ENCODE peak calls at places on chromosomes 7 and 10, in four cellular contexts. A is K562, P is right atrium auricular region, L is pancreas. M is an unnamed sample.

GRCh38 chr7:20785211-20786048 is 1.3 kb downstream of the SP8 start:
- DNase-seq in A (no peak), P (no peak), L (peak; percentile 70), M (no peak)

GRCh38 chr7:41891967-41892755 is 189.3 kb upstream of the INHBA start:
- DNase-seq in L (no peak), P (no peak), A (peak; percentile 21), M (no peak)

GRCh38 chr10:28796606-28797512 is 119.5 kb downstream of the BAMBI start:
- DNase-seq in P (peak; percentile 93), A (peak; percentile 91), L (no peak), M (no peak)

GRCh38 chr10:82277591-82277990 is 402.6 kb downstream of the NRG3 start:
- DNase-seq in P (no peak), L (no peak), A (no peak), M (no peak)

GRCh38 chr7:31308642-31309041 is 31.9 kb downstream of the NEUROD6 start:
- DNase-seq in A (no peak), L (no peak), P (no peak), M (no peak)

GRCh38 chr7:52940511-52940910 is 94.9 kb upstream of the POM121L12 start:
- DNase-seq in L (no peak), P (no peak), A (no peak), M (no peak)

GRCh38 chr10:73771722-73772279 is 10.0 kb upstream of the CHCHD1 start:
- DNase-seq in L (no peak), P (peak; percentile 91), A (peak; percentile 93), M (peak; percentile 95)

GRCh38 chr7:11709240-11709639 is 122.8 kb downstream of the THSD7A start:
- DNase-seq in L (no peak), P (no peak), A (no peak), M (no peak)

GRCh38 chr7:73708961-73709360 is 10.5 kb downstream of the STX1A start:
- DNase-seq in L (no peak), P (no peak), A (no peak), M (no peak)

GRCh38 chr7:1101580-1102431 is 13.9 kb downstream of the GPER1 start:
- DNase-seq in P (no peak), A (no peak), L (peak; percentile 74), M (no peak)

GRCh38 chr7:105688617-105689016 is 107.3 kb upstream of the EFCAB10 start:
- DNase-seq in L (no peak), P (no peak), A (no peak), M (no peak)

GRCh38 chr7:50851891-50852290 is 69.2 kb upstream of the GRB10 start:
- DNase-seq in L (no peak), A (no peak), P (no peak), M (no peak)

GRCh38 chr10:122537545-122537944 is 23.0 kb upstream of the DMBT1 start:
- DNase-seq in A (no peak), L (no peak), P (no peak), M (no peak)

GRCh38 chr7:96219382-96220130 is 102.3 kb downstream of the SLC25A13 start:
- DNase-seq in A (no peak), L (no peak), P (no peak), M (no peak)

GRCh38 chr10:129764011-129764900 is 199.8 kb downstream of the EBF3 start:
- DNase-seq in L (no peak), A (no peak), P (peak; percentile 23), M (peak; percentile 34)

DNA sequence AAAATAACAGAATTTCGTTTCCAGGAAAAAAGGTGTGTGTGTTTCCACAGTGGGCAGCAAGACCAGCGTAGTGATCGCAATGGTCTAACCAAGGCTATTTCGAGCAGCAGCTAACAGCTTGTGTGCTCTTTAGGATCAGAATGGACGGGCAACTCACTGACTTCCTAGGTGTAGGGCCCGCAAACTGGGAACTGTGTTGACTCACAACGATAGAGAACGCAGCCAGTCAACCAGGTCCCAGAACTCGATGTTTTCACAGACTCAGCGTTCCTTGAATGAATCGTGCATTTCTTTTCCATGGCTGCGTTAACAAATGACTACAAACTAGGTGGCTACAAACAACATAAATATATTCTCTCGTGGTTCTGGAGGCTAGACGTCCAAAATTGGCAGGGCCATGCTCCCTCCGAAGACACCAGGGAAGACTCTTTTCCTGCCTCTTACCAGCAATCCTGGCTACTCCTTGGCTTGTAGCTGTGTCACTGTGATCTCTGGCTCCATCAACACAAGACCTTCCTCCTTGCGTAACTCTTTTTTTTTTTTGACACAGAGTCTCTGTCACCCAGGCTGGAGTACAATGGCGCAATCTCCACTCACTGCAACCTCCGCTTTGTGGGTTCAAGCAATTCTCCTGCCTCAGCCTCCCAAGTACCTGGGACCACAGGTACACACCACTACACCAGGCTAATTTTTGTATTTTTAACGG is 39.1 kb downstream of the PODXL start:
- DNase-seq in A (no peak), P (no peak), L (no peak), M (no peak)
- H3K4me1 ChIP-seq in A (no peaks in the 10 kb centered on the region), P (peaks cover 45% of the 10 kb centered on the region), L (peaks cover 34% of the 10 kb centered on the region), M (peaks cover 29% of the 10 kb centered on the region)

GRCh38 chr10:72069751-72070501 is 18.4 kb downstream of the SPOCK2 start:
- DNase-seq in A (peak; percentile 49), P (no peak), L (no peak), M (no peak)
- TF ChIP-seq CTCF in A (peak; percentile 68), P (no peak), L (no peak), M (no peak)

DNA sequence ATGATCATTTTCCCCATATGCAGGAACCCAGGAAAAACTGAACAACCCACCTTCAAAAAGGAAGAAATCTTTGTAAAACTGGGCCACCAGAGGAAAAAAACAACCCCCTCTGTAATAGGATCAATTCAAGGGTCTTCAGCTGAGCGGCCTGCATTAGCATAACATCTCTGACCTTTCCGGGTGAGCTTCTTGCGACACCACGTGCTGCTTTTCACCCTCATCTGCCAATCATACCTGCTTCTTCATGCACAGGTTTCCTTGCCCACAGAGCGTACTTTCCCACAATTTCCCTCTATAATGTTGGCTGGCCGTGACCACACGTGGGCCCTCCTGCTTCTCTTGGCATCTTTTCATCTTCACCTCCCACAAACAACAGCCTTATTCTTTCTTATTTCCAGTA is 284.3 kb upstream of the NEBL start:
- DNase-seq in A (no peak), P (no peak), L (no peak), M (no peak)
- H3K4me1 ChIP-seq in A (peaks cover 6% of the 10 kb centered on the region), P (no peaks in the 10 kb centered on the region), L (no peaks in the 10 kb centered on the region), M (no peaks in the 10 kb centered on the region)

DNA sequence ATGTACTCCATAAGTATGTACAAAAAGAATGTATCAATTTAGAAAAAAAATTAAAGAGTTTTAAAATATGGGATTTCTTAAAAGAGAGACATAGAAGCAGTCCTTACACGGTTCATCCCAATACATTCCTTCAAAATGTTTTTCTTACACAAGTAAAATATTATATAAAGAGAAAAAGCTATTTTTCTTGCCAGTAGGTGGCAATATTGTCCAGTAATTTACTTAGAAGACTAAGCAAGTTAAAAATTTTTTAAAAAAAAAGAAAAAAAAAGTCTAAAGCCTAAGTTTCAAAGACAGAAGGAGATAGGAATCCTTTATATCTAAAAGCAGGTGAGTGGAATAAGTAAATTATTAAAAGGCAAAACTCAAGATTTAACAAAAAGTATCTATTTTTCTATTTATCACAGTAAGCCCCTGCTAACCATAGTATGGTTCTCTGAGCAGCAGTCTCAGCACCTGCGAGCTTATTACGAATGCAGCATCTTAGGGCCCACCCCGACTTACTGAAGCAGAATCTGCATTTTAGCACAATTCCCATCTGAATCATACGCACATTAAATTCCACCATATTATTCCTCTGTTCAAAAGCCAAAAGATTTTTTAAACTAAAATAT is 240.6 kb downstream of the DGKI start:
- DNase-seq in A (peak; percentile 54), L (no peak), P (no peak), M (no peak)
- TF ChIP-seq CTCF in A (peak; percentile 67), L (no peak), P (peak; percentile 39), M (peak; percentile 55)

GRCh38 chr10:110862961-110863360 is 8.8 kb upstream of the PDCD4 start:
- DNase-seq in L (no peak), A (no peak), P (no peak), M (no peak)
- H3K4me1 ChIP-seq in L (peaks cover 60% of the 10 kb centered on the region), A (peaks cover 20% of the 10 kb centered on the region), P (peaks cover 50% of the 10 kb centered on the region), M (peaks cover 61% of the 10 kb centered on the region)

GRCh38 chr7:129389829-129390228 is 44.4 kb upstream of the STRIP2 start:
- DNase-seq in A (no peak), P (no peak), L (no peak), M (no peak)
- TF ChIP-seq CTCF in A (peak; percentile 18), P (no peak), L (no peak), M (no peak)

GRCh38 chr10:35390843-35391152 is 54.5 kb downstream of the CCNY start:
- DNase-seq in A (no peak), P (no peak), L (no peak), M (no peak)
- H3K4me1 ChIP-seq in A (peaks cover 11% of the 10 kb centered on the region), P (peaks cover 72% of the 10 kb centered on the region), L (no peaks in the 10 kb centered on the region), M (peaks cover 59% of the 10 kb centered on the region)